ENCODE peak calls at places on chromosome 16, in eight cellular contexts. V, E, G, W, Z, T, A and X are unnamed samples.
A peak's percentile ranks its signal among the peaks of the same experiment; 100 is the strongest.

GRCh38 chr16:15141586-15141985 is 47.5 kb upstream of the RRN3 start:
- DNase-seq in V (no peak), E (no peak), G (no peak), W (peak; percentile 43), Z (no peak), T (no peak), A (no peak), X (no peak)

GRCh38 chr16:11258553-11259287 is 2.7 kb upstream of the SOCS1 start:
- DNase-seq in V (no peak), E (peak; percentile 14), G (no peak), W (peak; percentile 70), Z (no peak), T (peak; percentile 6), A (no peak), X (peak; percentile 25)

GRCh38 chr16:11712122-11712521 is 30.5 kb downstream of the TXNDC11 start:
- DNase-seq in V (no peak), E (no peak), G (no peak), W (no peak), Z (no peak), T (no peak), A (no peak), X (no peak)

GRCh38 chr16:31480851-31481250 is 2.1 kb upstream of the SLC5A2 start:
- DNase-seq in V (no peak), E (no peak), G (no peak), W (no peak), Z (no peak), T (peak; percentile 27), A (no peak), X (peak; percentile 43)

GRCh38 chr16:85379041-85380001 is 233.8 kb upstream of the GSE1 start:
- DNase-seq in V (no peak), E (no peak), G (no peak), W (no peak), Z (no peak), T (no peak), A (no peak), X (no peak)

GRCh38 chr16:21283521-21284289 is 5.6 kb upstream of the CRYM start:
- DNase-seq in V (peak; percentile 87), E (no peak), G (peak; percentile 90), W (no peak), Z (no peak), T (peak; percentile 36), A (peak; percentile 38), X (peak; percentile 38)

GRCh38 chr16:58490100-58490499 is 9.8 kb upstream of the NDRG4 start:
- DNase-seq in V (no peak), E (no peak), G (no peak), W (no peak), Z (no peak), T (no peak), A (no peak), X (no peak)

GRCh38 chr16:53089434-53090270 is 34.9 kb downstream of the CHD9 start:
- DNase-seq in V (no peak), E (no peak), G (peak; percentile 65), W (no peak), Z (no peak), T (peak; percentile 57), A (peak; percentile 64), X (peak; percentile 61)

GRCh38 chr16:4183258-4184037 is 58.4 kb downstream of the SRL start:
- DNase-seq in V (peak; percentile 97), E (peak; percentile 75), G (peak; percentile 98), W (peak; percentile 99), Z (peak; percentile 80), T (peak; percentile 91), A (peak; percentile 91), X (peak; percentile 96)

GRCh38 chr16:637081-638018 is 1.2 kb upstream of the METTL26 start:
- DNase-seq in V (peak; percentile 85), E (peak; percentile 79), G (peak; percentile 73), W (peak; percentile 94), Z (peak; percentile 86), T (peak; percentile 92), A (peak; percentile 80), X (peak; percentile 92)

GRCh38 chr16:6722786-6723185 is 609.9 kb upstream of the RBFOX1 start:
- DNase-seq in V (no peak), E (no peak), G (no peak), W (no peak), Z (no peak), T (no peak), A (no peak), X (no peak)

GRCh38 chr16:1071561-1072225 is 854 bp upstream of the SSTR5 start:
- DNase-seq in V (no peak), E (no peak), G (no peak), W (no peak), Z (no peak), T (no peak), A (no peak), X (no peak)

GRCh38 chr16:1037023-1037933 is 35.3 kb upstream of the SSTR5 start:
- DNase-seq in V (peak; percentile 75), E (no peak), G (no peak), W (no peak), Z (no peak), T (peak; percentile 18), A (peak; percentile 1), X (no peak)

GRCh38 chr16:25626172-25626571 is 65.6 kb upstream of the HS3ST4 start:
- DNase-seq in V (peak; percentile 35), E (no peak), G (no peak), W (no peak), Z (no peak), T (peak; percentile 4), A (peak; percentile 3), X (no peak)